ENCODE peak calls at places on chromosomes 5 and 9, in ten cellular contexts. G is CD4-positive, alpha-beta T cell; O is GM20000; U is adrenal gland; F is coronary artery; J is cardiac fibroblast; Y is HCT116; N is choroid plexus epithelial cell; P is WTC11; X is K562. Q is an unnamed sample.

GRCh38 chr5:125244531-125244930 is 498.1 kb upstream of the ZNF608 start:
- DNase-seq in O (no peak), X (no peak), P (no peak), U (no peak), N (peak; percentile 5), Y (no peak), F (no peak), G (no peak), J (no peak), Q (no peak)

GRCh38 chr5:180649297-180650039 is at the start of gene FLT4:
- DNase-seq in F (no peak), Y (no peak), X (peak; percentile 49), G (no peak), P (peak; percentile 36), O (no peak), N (no peak), J (no peak), U (no peak), Q (no peak)

GRCh38 chr5:132096904-132097303 is 23.3 kb downstream of the CSF2 start:
- DNase-seq in X (no peak), U (no peak), G (no peak), Y (no peak), J (no peak), F (no peak), N (no peak), P (no peak), O (no peak), Q (no peak)

GRCh38 chr9:30103647-30104394 is 2280.6 kb upstream of the ACO1 start:
- DNase-seq in X (no peak), U (no peak), F (no peak), O (no peak), P (no peak), N (peak; percentile 50), J (no peak), G (no peak), Y (no peak), Q (no peak)

GRCh38 chr5:51396797-51397196 is 13.5 kb downstream of the ISL1 start:
- DNase-seq in U (no peak), F (no peak), X (no peak), N (no peak), J (no peak), G (no peak), O (no peak), Y (no peak), P (no peak), Q (no peak)

GRCh38 chr9:127644943-127645342 is 32.9 kb downstream of the STXBP1 start:
- DNase-seq in P (no peak), U (no peak), F (no peak), J (peak; percentile 5), O (no peak), G (no peak), N (peak; percentile 48), X (no peak), Y (no peak), Q (no peak)

GRCh38 chr9:128689820-128690683 is 1.0 kb downstream of the SET start:
- DNase-seq in U (peak; percentile 60), J (peak; percentile 42), Y (no peak), N (no peak), O (peak; percentile 89), F (no peak), P (peak; percentile 36), X (peak; percentile 93), G (peak; percentile 45), Q (no peak)

GRCh38 chr9:2260401-2261306 is 245.5 kb downstream of the SMARCA2 start:
- DNase-seq in P (no peak), O (no peak), X (no peak), Y (peak; percentile 93), N (peak; percentile 25), J (peak; percentile 67), F (no peak), U (peak; percentile 77), G (no peak), Q (no peak)

GRCh38 chr5:135425641-135426040 is 21.5 kb downstream of the DCANP1 start:
- DNase-seq in J (no peak), X (no peak), N (no peak), F (no peak), O (no peak), Y (no peak), P (no peak), U (no peak), G (no peak), Q (no peak)

GRCh38 chr5:15807248-15807647 is 307.3 kb downstream of the FBXL7 start:
- DNase-seq in N (peak; percentile 58), O (no peak), U (peak; percentile 25), F (no peak), G (no peak), X (no peak), Y (no peak), J (peak; percentile 30), P (no peak), Q (no peak)

GRCh38 chr5:2184563-2185540 is 302.1 kb upstream of the IRX4 start:
- DNase-seq in O (no peak), X (no peak), Y (no peak), P (no peak), G (no peak), J (no peak), F (peak; percentile 58), U (no peak), N (no peak), Q (peak; percentile 53)

GRCh38 chr5:173793677-173794570 is 94.2 kb upstream of the CPEB4 start:
- DNase-seq in P (no peak), Y (no peak), U (no peak), J (no peak), N (no peak), F (peak; percentile 41), G (no peak), X (no peak), O (no peak), Q (no peak)

DNA sequence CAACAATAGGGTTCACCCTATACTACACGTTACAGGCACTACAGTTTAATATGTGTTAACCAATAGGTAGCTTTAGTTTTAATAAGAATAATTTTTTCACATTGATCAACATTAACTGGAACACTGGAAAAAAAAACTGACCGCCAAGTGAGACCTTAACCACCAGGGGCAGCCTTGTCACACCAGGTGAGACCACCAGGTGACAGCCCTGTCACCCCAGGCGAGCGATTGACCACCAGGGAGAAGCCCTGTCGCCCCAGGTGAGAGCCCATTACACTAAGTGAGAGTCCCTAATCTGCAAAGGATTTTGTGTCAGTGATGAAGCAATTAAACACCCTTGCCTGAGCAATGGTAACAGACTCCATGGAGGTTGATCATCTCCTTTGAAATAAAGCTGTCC is 75.4 kb upstream of the SYK start:
- DNase-seq in N (no peak), U (no peak), P (peak; percentile 60), Y (no peak), X (no peak), G (no peak), J (no peak), O (no peak), F (no peak), Q (no peak)
- TF ChIP-seq CTCF in N (no peak), U (no peak), P (peak; percentile 30), Y (peak; percentile 55), X (peak; percentile 15), G (no peak), J (no peak), O (peak; percentile 15), F (no peak), Q (no peak)

DNA sequence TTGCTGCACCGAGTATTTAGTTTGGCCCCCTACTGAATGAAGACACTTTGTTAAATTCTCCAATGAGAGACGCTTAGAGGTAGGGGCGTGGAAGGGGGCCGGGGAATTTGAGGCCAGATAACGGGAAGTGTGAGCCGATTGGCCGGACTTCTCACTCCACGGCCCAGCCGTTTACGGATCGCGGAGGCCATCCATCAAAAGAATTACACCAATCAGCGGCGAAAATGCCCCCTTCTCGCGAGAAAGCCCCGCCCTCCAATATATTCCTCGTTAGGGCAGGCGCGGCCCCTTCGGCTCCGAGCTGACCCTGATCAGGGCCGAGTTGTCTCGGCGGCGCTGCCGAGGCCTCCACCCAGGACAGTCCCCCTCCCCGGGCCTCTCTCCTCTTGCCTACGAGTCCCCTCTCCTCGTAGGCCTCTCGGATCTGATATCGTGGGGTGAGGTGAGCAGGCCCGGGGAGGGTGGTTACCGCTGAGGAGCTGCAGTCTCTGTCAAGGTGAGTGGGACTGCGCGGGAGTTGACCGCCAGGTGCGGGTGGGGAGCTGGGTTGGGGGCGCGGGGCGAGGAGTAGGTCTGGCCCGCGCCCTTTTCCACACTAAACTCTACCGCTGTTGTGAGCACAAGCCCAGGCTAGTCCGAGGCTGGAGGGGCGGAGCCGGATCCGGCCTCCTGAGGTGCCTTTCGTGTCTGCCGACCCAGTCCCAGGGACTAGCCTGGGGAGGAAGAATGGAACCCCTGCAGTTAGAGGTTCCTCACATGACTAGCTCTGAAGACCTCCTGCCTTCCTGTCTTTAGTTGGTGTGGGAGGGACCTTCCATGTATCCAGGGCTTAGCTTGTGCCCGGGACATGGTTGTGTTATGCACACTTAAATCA is at the start of gene CCNG1:
- DNase-seq in X (peak; percentile 98), U (peak; percentile 97), O (peak; percentile 92), F (peak; percentile 96), J (peak; percentile 97), G (peak; percentile 77), P (peak; percentile 95), Y (peak; percentile 92), N (peak; percentile 98), Q (peak; percentile 97)
- TF ChIP-seq CTCF in X (peak; percentile 1), U (no peak), O (no peak), F (no peak), J (no peak), G (no peak), P (no peak), Y (no peak), N (no peak), Q (no peak)

DNA sequence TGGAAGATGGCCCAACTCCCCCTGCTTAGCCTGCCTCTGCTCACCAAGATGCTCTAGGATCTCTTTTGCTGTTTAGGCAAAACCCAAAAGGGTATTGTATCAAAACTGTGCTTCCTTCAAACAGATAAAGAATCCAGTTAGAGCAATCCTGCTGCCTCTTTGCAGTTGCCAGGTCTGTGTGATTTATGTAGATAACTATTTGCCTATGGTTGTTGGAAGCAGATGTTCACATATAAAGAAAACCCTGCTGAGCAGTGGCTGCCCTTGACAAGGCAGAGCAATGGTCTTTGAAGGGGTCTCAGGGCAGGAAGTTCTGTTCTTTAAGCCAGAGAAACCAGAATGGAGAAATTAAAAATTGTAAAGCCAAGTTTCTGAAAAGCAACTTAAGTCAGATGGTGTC is 68.6 kb downstream of the LRRC70 start:
- DNase-seq in N (no peak), F (no peak), U (no peak), O (no peak), J (no peak), X (no peak), Y (no peak), P (no peak), G (no peak), Q (no peak)
- TF ChIP-seq CTCF in N (no peak), F (no peak), U (no peak), O (no peak), J (no peak), X (no peak), Y (no peak), P (no peak), G (no peak), Q (no peak)

DNA sequence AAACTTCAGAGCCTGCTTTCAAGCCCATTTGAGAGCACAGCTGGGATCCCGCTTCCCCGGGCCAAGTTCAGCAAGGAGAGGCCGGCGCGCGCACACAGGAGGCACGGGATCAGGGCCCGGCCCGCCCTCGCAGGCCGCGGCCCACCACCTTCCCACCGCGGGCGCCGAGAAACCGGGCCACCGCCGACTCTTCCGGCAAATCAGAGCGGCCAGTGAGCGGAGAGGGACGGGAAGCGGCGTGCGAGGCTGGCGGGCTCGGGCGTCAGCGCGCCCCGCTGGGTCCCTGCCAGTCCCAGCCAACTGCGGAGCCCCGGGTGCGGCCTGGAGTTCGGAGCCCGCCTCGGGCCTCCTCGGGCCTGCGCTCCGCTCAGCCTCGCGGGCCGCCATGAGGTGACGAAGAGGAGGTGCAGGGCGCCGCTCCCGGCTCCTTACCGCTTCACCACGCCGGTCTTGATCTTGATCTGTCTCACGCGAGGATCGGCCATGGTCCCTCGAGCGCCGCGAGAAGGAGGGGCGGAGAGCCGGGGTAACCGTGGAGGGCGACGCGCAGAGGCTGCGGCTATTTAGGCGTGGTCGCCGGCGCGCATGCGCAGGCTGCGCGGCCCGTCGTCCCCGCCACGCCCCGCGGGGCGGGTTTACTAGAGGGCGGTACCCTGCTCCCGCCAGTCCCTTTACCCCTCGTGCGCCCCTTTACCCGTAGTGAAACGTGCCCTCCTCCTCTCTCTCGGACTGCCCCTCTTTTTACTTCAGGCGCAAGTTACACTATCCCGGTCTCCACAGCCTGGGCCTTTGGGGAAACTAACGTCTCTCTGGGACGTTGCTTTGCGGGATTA is at the start of gene TBCA:
- DNase-seq in Y (peak; percentile 83), N (peak; percentile 93), P (peak; percentile 88), X (peak; percentile 90), U (peak; percentile 89), O (peak; percentile 92), G (peak; percentile 87), J (peak; percentile 89), F (peak; percentile 91), Q (peak; percentile 96)
- TF ChIP-seq CTCF in Y (no peak), N (peak; percentile 16), P (no peak), X (no peak), U (no peak), O (no peak), G (peak; percentile 34), J (no peak), F (no peak), Q (peak; percentile 39)